ENCODE peak calls at places on chromosomes 16 and 17, in nine cellular contexts. I is mucosa of descending colon, K is A549, Z is IMR-90, M is prostate gland, J is stomach, Q is H9, E is colonic mucosa, P is adrenal gland. V is an unnamed sample. For H3K4me1, the result is how much of the 10 kb centered on the place peaks cover.

GRCh38 chr16:27867122-27868110 is 196.1 kb downstream of the GSG1L start:
- DNase-seq in M (peak), J (peak), E (peak), P (peak), K (peak), Z (peak), Q (peak), I (peak), V (peak)

GRCh38 chr16:83631006-83631405 is 176.8 kb upstream of the HSBP1 start:
- DNase-seq in Z (no peak), J (no peak), Q (peak), P (no peak), M (peak), K (no peak), E (no peak), I (no peak), V (no peak)

GRCh38 chr16:48334325-48334724 is 50.9 kb downstream of the SIAH1 start:
- DNase-seq in Z (no peak), E (no peak), Q (peak), I (no peak), J (no peak), M (no peak), K (no peak), P (no peak), V (no peak)

GRCh38 chr17:59355030-59355694 is 23.7 kb downstream of the YPEL2 start:
- DNase-seq in Q (no peak), P (peak), K (no peak), I (no peak), Z (no peak), M (no peak), E (no peak), J (no peak), V (no peak)

GRCh38 chr17:74280093-74280513 is 6.1 kb downstream of the DNAI2 start:
- DNase-seq in E (no peak), K (no peak), J (no peak), P (no peak), Q (no peak), M (no peak), I (no peak), Z (no peak), V (no peak)

GRCh38 chr17:43829738-43830137 is 3.2 kb downstream of the MPP3 start:
- DNase-seq in J (no peak), P (no peak), Z (no peak), Q (no peak), K (no peak), M (no peak), I (no peak), E (no peak), V (no peak)

GRCh38 chr16:74035816-74036215 is 260.8 kb upstream of the PSMD7 start:
- DNase-seq in K (peak), Q (no peak), E (no peak), Z (peak), J (no peak), M (no peak), I (no peak), P (peak), V (peak)

GRCh38 chr16:74026373-74027281 is 270.0 kb upstream of the PSMD7 start:
- DNase-seq in J (no peak), Q (peak), E (no peak), M (no peak), K (no peak), I (no peak), Z (no peak), P (no peak), V (no peak)

GRCh38 chr17:49859991-49860953 is 12.4 kb upstream of the TAC4 start:
- DNase-seq in K (no peak), Q (peak), E (peak), I (no peak), P (peak), J (peak), Z (no peak), M (no peak), V (no peak)

GRCh38 chr16:10558746-10559641 is 21.4 kb downstream of the EMP2 start:
- DNase-seq in E (peak), M (peak), Q (no peak), K (no peak), I (peak), Z (no peak), J (peak), P (peak), V (no peak)

GRCh38 chr17:56679148-56679766 is 85.8 kb downstream of the NOG start:
- DNase-seq in P (no peak), M (no peak), J (no peak), E (no peak), K (peak), Z (peak), Q (no peak), I (no peak), V (no peak)

GRCh38 chr17:54626146-54626703 is 274.4 kb upstream of the TOM1L1 start:
- DNase-seq in E (no peak), P (no peak), M (no peak), J (no peak), Q (peak), Z (no peak), I (no peak), K (no peak), V (no peak)

GRCh38 chr16:85912271-85912974 is 13.5 kb downstream of the IRF8 start:
- DNase-seq in Z (peak), M (no peak), Q (no peak), E (no peak), I (peak), J (no peak), P (peak), K (no peak), V (no peak)

GRCh38 chr16:77745972-77746371 is 23.7 kb downstream of the NUDT7 start:
- DNase-seq in M (no peak), Z (peak), J (no peak), Q (no peak), P (no peak), K (no peak), I (no peak), E (no peak), V (no peak)

GRCh38 chr16:77748426-77748825 is 26.1 kb downstream of the NUDT7 start:
- DNase-seq in J (no peak), P (no peak), E (no peak), I (no peak), K (no peak), M (no peak), Z (no peak), Q (no peak), V (no peak)

GRCh38 chr16:77739493-77739892 is 17.2 kb downstream of the NUDT7 start:
- DNase-seq in I (no peak), J (no peak), Q (no peak), P (peak), E (no peak), M (no peak), Z (peak), K (no peak), V (no peak)

GRCh38 chr16:77749415-77749814 is 27.1 kb downstream of the NUDT7 start:
- DNase-seq in I (no peak), K (no peak), E (no peak), M (no peak), J (no peak), P (no peak), Q (no peak), Z (no peak), V (no peak)

DNA sequence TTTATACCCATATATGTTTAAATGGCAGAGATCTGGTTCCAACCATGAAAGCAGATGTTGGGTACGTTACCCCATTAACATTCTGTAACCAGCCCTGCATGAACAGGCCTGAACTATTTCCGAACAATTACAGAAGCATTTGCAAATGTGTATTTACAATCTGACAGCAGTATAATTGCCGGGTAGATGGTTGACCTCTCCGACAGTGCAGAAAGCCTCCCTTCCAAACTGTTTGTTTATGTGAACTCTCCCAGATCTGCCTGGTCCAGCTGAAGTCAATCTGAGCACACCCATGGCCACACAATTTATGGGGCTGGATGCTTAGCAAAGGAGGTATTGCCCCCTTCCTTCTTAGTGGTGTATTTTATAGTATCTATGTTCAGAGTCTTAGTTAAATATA is 21.8 kb downstream of the NUDT7 start:
- DNase-seq in M (no peak), I (no peak), J (no peak), Z (peak), K (no peak), P (no peak), Q (no peak), E (no peak), V (no peak)
- H3K4me1 ChIP-seq in M (under half), I (under half), J (under half), Z (under half), K (under half), P (under half), Q (under half), E (under half), V (under half)

GRCh38 chr17:76968707-76969597 is 100.7 kb downstream of the MGAT5B start:
- DNase-seq in I (peak), J (peak), Z (no peak), M (no peak), P (no peak), Q (peak), K (no peak), E (peak), V (peak)
- TF ChIP-seq CTCF in I (no peak), J (no peak), Z (no peak), M (no peak), P (no peak), Q (no peak), K (no peak), E (no peak), V (peak)

GRCh38 chr17:2610195-2610594 is 16.7 kb downstream of the PAFAH1B1 start:
- DNase-seq in M (no peak), J (no peak), K (no peak), I (no peak), Q (no peak), E (no peak), P (no peak), Z (no peak), V (no peak)
- H3K4me1 ChIP-seq in M (under half), J (under half), K (under half), I (under half), Q (under half), E (under half), P (under half), Z (under half), V (under half)

DNA sequence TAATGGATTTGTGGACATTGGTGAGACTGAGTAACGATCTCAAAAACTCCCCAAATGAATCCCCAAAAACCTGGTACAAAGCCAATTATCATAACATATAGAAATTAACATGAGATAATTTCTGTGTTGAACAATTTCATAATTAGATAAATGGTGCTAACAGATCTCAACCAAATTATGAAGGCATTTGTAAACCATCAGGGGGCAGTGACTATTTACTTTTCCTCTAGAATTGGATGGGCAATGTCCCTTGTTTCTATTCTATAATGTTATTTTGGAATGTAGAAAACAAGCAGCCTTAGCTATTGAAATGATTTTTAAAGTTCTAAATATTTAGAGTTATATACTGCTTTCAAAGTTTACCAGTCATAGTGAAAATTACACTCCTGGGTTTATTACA is 57.8 kb downstream of the MYH10 start:
- DNase-seq in E (no peak), Z (no peak), M (no peak), P (no peak), J (no peak), K (no peak), I (no peak), Q (no peak), V (no peak)
- TF ChIP-seq CTCF in E (no peak), Z (peak), M (peak), P (no peak), J (no peak), K (peak), I (no peak), Q (no peak), V (peak)

GRCh38 chr16:14308357-14308723 is 237.2 kb downstream of the MRTFB start:
- DNase-seq in J (no peak), Z (no peak), I (no peak), P (no peak), K (no peak), E (no peak), Q (no peak), M (no peak), V (no peak)
- H3K4me1 ChIP-seq in J (under half), Z (under half), I (under half), P (under half), K (half or more), E (under half), Q (under half), M (under half), V (under half)

DNA sequence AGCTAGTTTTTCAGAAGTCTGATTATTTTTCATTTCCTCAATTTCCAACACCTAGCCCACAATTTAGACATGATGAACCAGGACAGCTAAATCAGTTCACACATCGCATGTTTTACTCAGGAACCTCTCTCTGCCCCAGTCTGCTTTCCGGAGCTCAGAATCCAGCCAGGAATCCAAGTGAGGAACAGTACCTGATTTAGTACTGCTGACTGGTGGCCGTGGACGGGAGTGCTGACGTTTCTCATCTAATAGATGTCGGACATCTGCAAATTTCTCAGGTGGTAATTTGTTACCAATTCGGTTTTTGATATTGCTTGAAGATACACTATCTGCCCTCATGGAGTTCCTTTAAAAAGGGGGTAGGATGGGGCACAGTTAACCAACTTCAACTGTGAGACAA is 14.9 kb upstream of the ITGAE start:
- DNase-seq in Q (no peak), I (no peak), M (no peak), E (no peak), P (no peak), K (no peak), Z (no peak), J (no peak), V (no peak)
- TF ChIP-seq CTCF in Q (peak), I (no peak), M (no peak), E (no peak), P (no peak), K (no peak), Z (no peak), J (no peak), V (no peak)

DNA sequence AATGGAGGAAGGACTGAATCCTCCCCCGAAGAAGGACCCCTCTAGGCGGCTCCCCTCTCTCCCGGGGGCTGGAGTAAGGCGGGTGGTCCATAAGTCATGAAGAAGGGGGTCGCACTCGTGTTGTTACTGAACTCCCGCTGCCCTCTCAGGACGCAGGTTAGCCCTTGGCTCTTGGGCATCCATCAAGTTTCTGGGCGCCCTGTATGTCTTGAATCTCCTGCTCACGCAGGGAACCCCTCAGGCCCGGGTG is 916 bp downstream of the TRAF4 start:
- DNase-seq in P (no peak), Q (peak), J (no peak), I (no peak), Z (no peak), K (no peak), E (no peak), M (no peak), V (no peak)
- H3K4me1 ChIP-seq in P (under half), Q (under half), J (half or more), I (under half), Z (under half), K (half or more), E (under half), M (under half), V (under half)